ENCODE peak calls at places on chromosomes 5 and 9, in seven cellular contexts. H, E, R, I, F, N and X are unnamed samples.

GRCh38 chr9:72623156-72623555 is 101.7 kb downstream of the TMC1 start:
- DNase-seq in H (no peak), E (no peak), R (no peak), I (peak; percentile 19), F (no peak), N (no peak), X (no peak)

GRCh38 chr5:150410524-150411244 is 2.0 kb downstream of the CD74 start:
- DNase-seq in H (peak; percentile 51), E (peak; percentile 81), R (peak; percentile 78), I (peak; percentile 84), F (no peak), N (peak; percentile 69), X (peak; percentile 69)

GRCh38 chr5:102583663-102584062 is 84.9 kb upstream of the SLCO6A1 start:
- DNase-seq in H (no peak), E (no peak), R (no peak), I (peak; percentile 25), F (no peak), N (no peak), X (no peak)

GRCh38 chr5:66963559-66963971 is 233.0 kb downstream of the CD180 start:
- DNase-seq in H (peak; percentile 94), E (no peak), R (no peak), I (peak; percentile 38), F (no peak), N (no peak), X (no peak)

GRCh38 chr9:74281674-74282073 is 215.5 kb upstream of the RORB start:
- DNase-seq in H (peak; percentile 3), E (no peak), R (no peak), I (no peak), F (no peak), N (no peak), X (no peak)

GRCh38 chr5:995318-995717 is 13.3 kb upstream of the NKD2 start:
- DNase-seq in H (no peak), E (no peak), R (no peak), I (no peak), F (peak; percentile 52), N (no peak), X (no peak)

GRCh38 chr9:116115731-116116353 is 37.7 kb upstream of the PAPPA start:
- DNase-seq in H (peak; percentile 77), E (no peak), R (no peak), I (peak; percentile 83), F (no peak), N (no peak), X (no peak)

GRCh38 chr9:16262467-16263261 is 607.8 kb downstream of the BNC2 start:
- DNase-seq in H (no peak), E (no peak), R (no peak), I (no peak), F (no peak), N (no peak), X (no peak)

GRCh38 chr9:130172858-130173461 is 756 bp downstream of the NCS1 start:
- DNase-seq in H (peak; percentile 9), E (peak; percentile 47), R (no peak), I (peak; percentile 17), F (peak; percentile 90), N (no peak), X (no peak)

GRCh38 chr9:21969011-21969935 is 24.9 kb downstream of the CDKN2A start:
- DNase-seq in H (no peak), E (no peak), R (no peak), I (no peak), F (no peak), N (no peak), X (no peak)

GRCh38 chr9:75866273-75866871 is 24.1 kb upstream of the PCSK5 start:
- DNase-seq in H (peak; percentile 68), E (peak; percentile 51), R (peak; percentile 51), I (peak; percentile 66), F (no peak), N (no peak), X (no peak)

GRCh38 chr9:34662544-34663295 is at the start of gene CCL27:
- DNase-seq in H (no peak), E (no peak), R (no peak), I (no peak), F (no peak), N (no peak), X (no peak)

GRCh38 chr9:126883636-126884035 is 23.2 kb downstream of the ZBTB34 start:
- DNase-seq in H (no peak), E (no peak), R (no peak), I (no peak), F (no peak), N (no peak), X (no peak)

GRCh38 chr5:68983959-68984358 is 109.9 kb upstream of the SLC30A5 start:
- DNase-seq in H (no peak), E (no peak), R (no peak), I (no peak), F (no peak), N (no peak), X (no peak)

GRCh38 chr5:4540375-4541173 is 599.6 kb upstream of the ADAMTS16 start:
- DNase-seq in H (no peak), E (no peak), R (no peak), I (no peak), F (no peak), N (no peak), X (no peak)

GRCh38 chr5:95940758-95941682 is 20.6 kb downstream of the ELL2 start:
- DNase-seq in H (no peak), E (peak; percentile 32), R (no peak), I (peak; percentile 38), F (no peak), N (no peak), X (no peak)

GRCh38 chr9:73023025-73023541 is 70.2 kb upstream of the ALDH1A1 start:
- DNase-seq in H (peak; percentile 38), E (peak; percentile 65), R (no peak), I (peak; percentile 81), F (peak; percentile 74), N (peak; percentile 29), X (peak; percentile 18)

GRCh38 chr5:158456756-158457155 is 597.8 kb upstream of the CLINT1 start:
- DNase-seq in H (peak; percentile 28), E (no peak), R (no peak), I (peak; percentile 77), F (peak; percentile 77), N (no peak), X (no peak)

GRCh38 chr9:69122391-69123141 is 51.5 kb upstream of the TJP2 start:
- DNase-seq in H (peak; percentile 49), E (peak; percentile 86), R (peak; percentile 80), I (peak; percentile 88), F (no peak), N (peak; percentile 65), X (no peak)

GRCh38 chr9:343773-344172 is 129.1 kb downstream of the DOCK8 start:
- DNase-seq in H (no peak), E (no peak), R (no peak), I (no peak), F (no peak), N (no peak), X (no peak)

GRCh38 chr9:70412678-70413426 is 1.6 kb downstream of the KLF9 start:
- DNase-seq in H (peak; percentile 46), E (peak; percentile 95), R (peak; percentile 90), I (peak; percentile 93), F (peak; percentile 95), N (no peak), X (peak; percentile 72)

GRCh38 chr9:87381050-87381711 is 116.5 kb upstream of the DAPK1 start:
- DNase-seq in H (peak; percentile 39), E (no peak), R (no peak), I (peak; percentile 94), F (no peak), N (no peak), X (no peak)

GRCh38 chr9:112777914-112778313 is 27.4 kb downstream of the SNX30 start:
- DNase-seq in H (no peak), E (no peak), R (no peak), I (no peak), F (no peak), N (no peak), X (no peak)

GRCh38 chr9:107243757-107244156 is 39.3 kb upstream of the RAD23B start:
- DNase-seq in H (peak; percentile 97), E (no peak), R (no peak), I (no peak), F (no peak), N (peak; percentile 89), X (no peak)

GRCh38 chr5:14184725-14185124 is 41.6 kb downstream of the TRIO start:
- DNase-seq in H (no peak), E (no peak), R (no peak), I (no peak), F (no peak), N (no peak), X (no peak)

GRCh38 chr5:175226506-175226905 is 217.5 kb downstream of the DRD1 start:
- DNase-seq in H (no peak), E (no peak), R (no peak), I (no peak), F (no peak), N (no peak), X (no peak)

GRCh38 chr9:114033397-114034103 is 44.5 kb downstream of the AMBP start:
- DNase-seq in H (peak; percentile 11), E (peak; percentile 12), R (peak; percentile 26), I (peak; percentile 32), F (no peak), N (no peak), X (no peak)

GRCh38 chr5:3007577-3007976 is 256.1 kb upstream of the IRX2 start:
- DNase-seq in H (no peak), E (no peak), R (no peak), I (no peak), F (no peak), N (no peak), X (no peak)
- H3K4me1 ChIP-seq in H (no peaks in the 10 kb centered on the region), E (no peaks in the 10 kb centered on the region), R (no peaks in the 10 kb centered on the region), I (no peaks in the 10 kb centered on the region), F (no peaks in the 10 kb centered on the region), N (no peaks in the 10 kb centered on the region), X (no peaks in the 10 kb centered on the region)

DNA sequence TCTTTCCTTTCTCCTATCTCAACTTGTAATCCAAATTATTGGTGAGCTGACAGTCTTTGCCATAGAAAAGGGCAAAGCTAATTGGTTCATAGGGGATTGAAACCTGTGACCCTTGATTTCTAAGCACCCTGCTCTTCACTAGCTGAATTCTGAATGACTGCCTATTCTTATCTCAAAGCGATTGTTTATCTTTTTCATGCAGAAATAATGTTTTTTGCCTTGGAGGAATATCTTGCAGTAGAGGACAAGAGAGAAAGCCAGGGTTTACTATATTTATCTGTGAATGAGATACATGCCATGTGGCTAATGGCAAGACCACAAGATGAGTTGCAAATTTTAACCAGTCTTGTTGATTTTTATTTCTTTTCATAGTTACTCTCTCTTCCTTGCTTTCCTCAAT is 185.0 kb downstream of the CNTLN start:
- DNase-seq in H (no peak), E (no peak), R (no peak), I (no peak), F (no peak), N (no peak), X (no peak)
- H3K4me1 ChIP-seq in H (no peaks in the 10 kb centered on the region), E (no peaks in the 10 kb centered on the region), R (no peaks in the 10 kb centered on the region), I (no peaks in the 10 kb centered on the region), F (no peaks in the 10 kb centered on the region), N (no peaks in the 10 kb centered on the region), X (no peaks in the 10 kb centered on the region)

DNA sequence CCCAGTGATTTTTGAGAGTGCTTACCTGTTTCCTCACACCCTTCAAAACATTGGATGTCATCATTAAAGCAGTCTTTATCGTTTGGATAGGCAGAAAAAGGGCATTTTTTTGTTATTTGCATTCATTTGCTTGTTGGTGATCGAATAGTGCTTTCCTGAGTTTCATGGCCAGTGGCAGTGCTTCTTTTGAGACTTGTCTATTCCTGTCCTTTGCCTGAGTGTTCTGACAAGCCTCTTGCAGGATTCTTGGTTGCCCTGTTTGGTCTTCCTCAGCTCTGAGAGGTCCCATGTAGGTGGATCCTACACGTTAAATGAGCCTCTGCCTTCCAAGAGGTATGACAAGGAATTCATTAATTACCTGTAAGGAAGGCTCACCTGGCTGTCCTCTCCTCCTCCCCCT is 52.8 kb downstream of the DAB2IP start:
- DNase-seq in H (no peak), E (no peak), R (no peak), I (no peak), F (no peak), N (no peak), X (no peak)
- H3K4me1 ChIP-seq in H (peaks cover 9% of the 10 kb centered on the region), E (peaks cover 11% of the 10 kb centered on the region), R (peaks cover 22% of the 10 kb centered on the region), I (no peaks in the 10 kb centered on the region), F (no peaks in the 10 kb centered on the region), N (peaks cover 9% of the 10 kb centered on the region), X (peaks cover 5% of the 10 kb centered on the region)

GRCh38 chr5:32274548-32275420 is 38.0 kb downstream of the MTMR12 start:
- DNase-seq in H (no peak), E (no peak), R (no peak), I (peak; percentile 79), F (no peak), N (no peak), X (no peak)
- H3K4me1 ChIP-seq in H (no peaks in the 10 kb centered on the region), E (peaks cover 8% of the 10 kb centered on the region), R (peaks cover 2% of the 10 kb centered on the region), I (peaks cover 18% of the 10 kb centered on the region), F (no peaks in the 10 kb centered on the region), N (peaks cover 26% of the 10 kb centered on the region), X (peaks cover 23% of the 10 kb centered on the region)